ENCODE peak calls at places on chromosomes 7 and 10, in six cellular contexts. G is neural crest cell, N is epithelial cell of proximal tubule, S is endothelial cell, K is bronchial epithelial cell, W is psoas muscle. D is an unnamed sample.

GRCh38 chr10:60238408-60239100 is 151.1 kb downstream of the ANK3 start:
- DNase-seq in G (no peak), N (no peak), S (no peak), K (peak; percentile 45), W (no peak), D (no peak)

GRCh38 chr7:74449809-74450397 is 3.8 kb upstream of the GTF2IRD1 start:
- DNase-seq in G (peak; percentile 82), N (no peak), S (peak; percentile 77), K (peak; percentile 43), W (no peak), D (peak; percentile 70)

GRCh38 chr7:5231811-5232484 is 41.9 kb downstream of the WIPI2 start:
- DNase-seq in G (no peak), N (no peak), S (no peak), K (no peak), W (no peak), D (no peak)

GRCh38 chr10:118865998-118866778 is 111.4 kb upstream of the CACUL1 start:
- DNase-seq in G (no peak), N (no peak), S (no peak), K (no peak), W (no peak), D (no peak)

GRCh38 chr7:85890244-85890811 is 703.5 kb upstream of the SEMA3D start:
- DNase-seq in G (no peak), N (no peak), S (no peak), K (peak; percentile 38), W (no peak), D (no peak)

GRCh38 chr7:44634839-44635591 is 28.6 kb downstream of the OGDH start:
- DNase-seq in G (no peak), N (no peak), S (no peak), K (no peak), W (no peak), D (no peak)

GRCh38 chr10:30784896-30785605 is 155.5 kb upstream of the LYZL2 start:
- DNase-seq in G (peak; percentile 69), N (no peak), S (peak; percentile 70), K (peak; percentile 31), W (peak; percentile 82), D (peak; percentile 77)

GRCh38 chr10:3433131-3433530 is 260.5 kb upstream of the PITRM1 start:
- DNase-seq in G (no peak), N (peak; percentile 70), S (no peak), K (no peak), W (no peak), D (no peak)

GRCh38 chr7:149587331-149587645 is 89.7 kb upstream of the ZNF746 start:
- DNase-seq in G (no peak), N (no peak), S (no peak), K (no peak), W (no peak), D (no peak)

GRCh38 chr7:71303566-71303965 is 171.6 kb downstream of the GALNT17 start:
- DNase-seq in G (no peak), N (no peak), S (no peak), K (no peak), W (no peak), D (no peak)

GRCh38 chr10:43254199-43254730 is 12.6 kb downstream of the RASGEF1A start:
- DNase-seq in G (no peak), N (no peak), S (no peak), K (no peak), W (no peak), D (peak; percentile 46)

GRCh38 chr10:113329121-113329596 is 223.7 kb upstream of the HABP2 start:
- DNase-seq in G (no peak), N (peak; percentile 44), S (no peak), K (peak; percentile 4), W (no peak), D (no peak)

GRCh38 chr10:97498841-97499560 is at the start of gene UBTD1:
- DNase-seq in G (no peak), N (no peak), S (peak; percentile 62), K (peak; percentile 35), W (peak; percentile 63), D (no peak)

GRCh38 chr10:131203456-131204357 is 107.8 kb downstream of the TCERG1L start:
- DNase-seq in G (no peak), N (no peak), S (no peak), K (no peak), W (no peak), D (no peak)

GRCh38 chr10:117162093-117163021 is 24.3 kb upstream of the VAX1 start:
- DNase-seq in G (no peak), N (no peak), S (no peak), K (no peak), W (no peak), D (no peak)

DNA sequence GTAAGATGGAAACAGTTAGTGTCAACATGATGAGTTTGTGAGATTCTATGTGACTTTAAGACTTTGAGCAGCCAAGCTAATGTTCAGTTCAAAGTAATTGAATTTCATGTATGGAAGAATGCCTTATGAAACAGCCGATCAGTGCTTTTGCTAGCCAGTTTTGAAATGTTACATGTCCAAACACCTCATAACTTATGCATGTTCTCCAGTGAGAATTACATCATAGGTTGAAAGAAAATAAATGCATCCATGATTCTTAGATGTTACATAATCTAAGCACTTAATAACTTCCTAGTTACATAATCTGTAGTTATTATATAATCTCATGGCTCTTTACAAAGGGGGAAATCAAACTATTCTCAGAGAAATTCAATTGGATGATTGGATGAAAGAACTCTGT is 211.3 kb downstream of the BICC1 start:
- DNase-seq in G (no peak), N (no peak), S (no peak), K (peak; percentile 84), W (no peak), D (no peak)
- TF ChIP-seq CTCF in G (no peak), N (no peak), S (no peak), K (no peak), W (no peak), D (no peak)

GRCh38 chr10:125161570-125162139 is 1.3 kb upstream of the CTBP2 start:
- DNase-seq in G (no peak), N (no peak), S (peak; percentile 37), K (peak; percentile 48), W (peak; percentile 29), D (peak; percentile 42)
- TF ChIP-seq CTCF in G (peak; percentile 63), N (peak; percentile 46), S (peak; percentile 53), K (peak; percentile 55), W (peak; percentile 52), D (peak; percentile 29)

GRCh38 chr7:108222236-108222892 is 92.2 kb upstream of the LAMB4 start:
- DNase-seq in G (no peak), N (no peak), S (no peak), K (no peak), W (no peak), D (no peak)

GRCh38 chr7:108224387-108224786 is 94.2 kb upstream of the LAMB4 start:
- DNase-seq in G (no peak), N (no peak), S (no peak), K (no peak), W (no peak), D (no peak)

GRCh38 chr7:108226723-108227359 is 96.7 kb upstream of the LAMB4 start:
- DNase-seq in G (no peak), N (peak; percentile 76), S (no peak), K (no peak), W (no peak), D (no peak)

GRCh38 chr7:108227360-108227749 is 97.2 kb upstream of the LAMB4 start:
- DNase-seq in G (no peak), N (peak; percentile 76), S (no peak), K (no peak), W (no peak), D (no peak)

DNA sequence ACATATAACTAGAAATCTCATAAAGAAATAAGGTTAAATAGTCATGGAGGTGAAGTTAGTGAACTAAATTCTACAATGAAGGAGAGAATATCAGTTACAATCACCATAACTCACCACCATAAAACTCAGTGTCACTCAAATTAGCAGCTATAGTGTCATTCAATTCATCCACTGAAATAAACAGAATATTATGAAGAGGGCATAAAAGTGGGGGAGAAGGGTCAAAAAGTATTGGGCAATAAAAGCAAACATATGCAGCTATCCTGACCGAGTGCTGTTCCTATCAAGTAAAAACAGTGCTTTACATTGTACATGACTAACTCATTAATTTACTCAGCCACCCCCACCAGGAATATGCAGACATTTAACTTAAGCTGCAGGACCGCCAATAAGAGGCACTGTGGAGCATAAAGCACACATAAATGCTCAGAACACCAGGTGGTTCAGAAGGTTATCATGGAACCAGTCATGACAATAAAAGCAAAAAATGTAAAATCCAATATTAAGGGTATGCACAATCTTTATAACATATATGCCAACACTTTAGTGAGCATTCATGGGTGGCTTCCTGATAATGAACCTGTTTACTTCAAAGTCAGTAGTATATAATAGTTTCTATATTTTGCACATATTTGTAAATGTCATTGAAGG is 95.5 kb upstream of the LAMB4 start:
- DNase-seq in G (no peak), N (no peak), S (no peak), K (no peak), W (no peak), D (no peak)
- TF ChIP-seq CTCF in G (no peak), N (no peak), S (no peak), K (no peak), W (no peak), D (no peak)

DNA sequence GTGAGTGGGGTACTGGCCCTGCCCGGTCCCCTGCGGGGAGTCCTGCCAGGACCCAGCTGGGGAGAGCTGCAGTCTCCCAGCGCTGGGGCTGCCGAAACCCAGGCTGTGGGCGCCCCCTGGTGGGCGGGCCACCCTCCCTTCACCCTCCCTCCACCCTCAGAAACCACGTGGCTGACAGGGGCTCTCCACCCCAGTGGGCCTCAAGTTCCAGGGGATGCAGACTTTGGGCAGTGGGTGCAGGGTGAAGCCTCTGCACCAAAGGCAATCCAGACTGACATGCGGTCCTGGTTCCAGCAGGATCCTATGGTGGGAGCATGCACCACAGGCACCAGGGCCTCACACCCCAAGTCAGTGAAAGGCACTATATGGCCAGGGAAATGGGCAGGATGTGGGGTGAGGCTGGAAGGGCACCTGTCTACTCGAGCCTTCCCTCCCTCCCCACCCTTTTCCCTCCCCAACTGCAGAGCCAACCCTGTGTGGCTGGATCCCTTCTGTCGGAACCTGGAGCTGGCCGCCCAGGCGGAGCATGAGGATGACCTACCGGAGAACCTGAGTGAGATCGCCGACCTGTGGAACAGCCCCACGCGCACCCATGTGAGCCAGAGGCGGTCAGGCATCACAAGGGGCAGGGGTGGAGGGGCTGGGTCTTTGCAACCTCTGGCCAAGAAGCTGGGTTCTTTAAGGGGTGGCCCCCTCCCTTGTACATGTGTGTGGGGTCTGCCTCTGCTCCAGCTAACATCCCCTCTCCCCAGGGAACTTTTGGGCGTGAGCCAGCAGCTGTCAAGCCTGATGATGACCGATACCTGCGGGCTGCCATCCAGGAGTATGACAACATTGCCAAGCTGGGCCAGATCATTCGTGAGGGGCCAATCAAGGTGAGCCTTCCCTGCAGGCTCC is 38.8 kb downstream of the PSAP start:
- DNase-seq in G (peak; percentile 50), N (no peak), S (peak; percentile 90), K (peak; percentile 26), W (peak; percentile 72), D (peak; percentile 75)
- TF ChIP-seq CTCF in G (peak; percentile 74), N (peak; percentile 87), S (peak; percentile 82), K (peak; percentile 94), W (peak; percentile 79), D (peak; percentile 65)